ENCODE peak calls at places on chromosomes 2 and 18, in eight cellular contexts. X, Q, V, M, Y, N, E and C are unnamed samples.

GRCh38 chr2:226963528-226963927 is 127.7 kb downstream of the RHBDD1 start:
- DNase-seq in Q (no peak), E (no peak), N (peak; percentile 36), X (no peak), V (peak; percentile 78), M (no peak), Y (no peak), C (peak; percentile 75)

GRCh38 chr18:9673296-9674251 is 34.5 kb upstream of the RAB31 start:
- DNase-seq in M (peak; percentile 73), N (peak; percentile 93), V (peak; percentile 85), Y (no peak), Q (peak; percentile 61), E (peak; percentile 57), X (peak; percentile 69), C (peak; percentile 98)

GRCh38 chr18:36354989-36355388 is 57.5 kb downstream of the FHOD3 start:
- DNase-seq in Y (no peak), E (no peak), N (peak; percentile 59), X (no peak), V (peak; percentile 95), Q (no peak), M (no peak), C (peak; percentile 58)

GRCh38 chr18:55275042-55275897 is 312.7 kb downstream of the TCF4 start:
- DNase-seq in N (peak; percentile 86), Y (no peak), X (no peak), Q (no peak), M (peak; percentile 19), E (no peak), V (peak; percentile 91), C (peak; percentile 23)

GRCh38 chr18:45019469-45019868 is 338.8 kb downstream of the SETBP1 start:
- DNase-seq in E (no peak), X (no peak), Y (no peak), V (no peak), M (no peak), N (no peak), Q (no peak), C (peak; percentile 83)

GRCh38 chr18:41146301-41146700 is 808.7 kb upstream of the PIK3C3 start:
- DNase-seq in M (no peak), Q (no peak), N (no peak), V (no peak), Y (no peak), E (no peak), X (no peak), C (no peak)

GRCh38 chr2:37837576-37838335 is 87.3 kb upstream of the RMDN2 start:
- DNase-seq in N (no peak), E (peak; percentile 77), M (no peak), X (peak; percentile 63), Y (no peak), V (no peak), Q (no peak), C (no peak)

GRCh38 chr2:159722580-159722979 is 10.3 kb downstream of the MARCHF7 start:
- DNase-seq in M (no peak), X (no peak), V (no peak), N (no peak), Q (no peak), Y (no peak), E (no peak), C (no peak)

GRCh38 chr2:219522111-219523030 is 8.1 kb downstream of the ASIC4 start:
- DNase-seq in Q (no peak), M (no peak), V (peak; percentile 94), N (peak; percentile 33), E (peak; percentile 90), Y (no peak), X (peak; percentile 93), C (peak; percentile 81)

GRCh38 chr2:156541706-156542105 is 105.5 kb downstream of the GPD2 start:
- DNase-seq in Q (no peak), V (no peak), N (no peak), Y (no peak), E (no peak), X (no peak), M (no peak), C (no peak)

GRCh38 chr2:121359937-121360565 is 75.0 kb upstream of the TFCP2L1 start:
- DNase-seq in E (no peak), N (no peak), X (no peak), M (no peak), Y (no peak), Q (no peak), V (no peak), C (no peak)

GRCh38 chr2:52260904-52261303 is 1229.0 kb upstream of the NRXN1 start:
- DNase-seq in E (peak; percentile 8), V (no peak), M (no peak), Q (no peak), N (peak; percentile 70), Y (no peak), X (no peak), C (no peak)

GRCh38 chr2:128308284-128308731 is 10.4 kb downstream of the HS6ST1 start:
- DNase-seq in Y (no peak), X (peak; percentile 41), Q (no peak), E (no peak), N (no peak), V (no peak), M (no peak), C (no peak)

GRCh38 chr2:176812376-176812775 is 400.2 kb upstream of the HNRNPA3 start:
- DNase-seq in M (no peak), E (no peak), X (no peak), N (no peak), Q (no peak), Y (no peak), V (no peak), C (no peak)

GRCh38 chr2:11983870-11984269 is 237.4 kb downstream of the LPIN1 start:
- DNase-seq in N (no peak), V (no peak), Q (no peak), X (no peak), Y (no peak), M (no peak), E (peak; percentile 57), C (no peak)

GRCh38 chr18:13268035-13268700 is 49.6 kb downstream of the LDLRAD4 start:
- DNase-seq in M (no peak), N (no peak), X (peak; percentile 89), Y (no peak), E (peak; percentile 72), Q (no peak), V (peak; percentile 45), C (no peak)

GRCh38 chr18:12245793-12246135 is 8.4 kb upstream of the CIDEA start:
- DNase-seq in Q (no peak), E (no peak), Y (no peak), M (no peak), X (no peak), V (no peak), N (no peak), C (no peak)

GRCh38 chr2:97693476-97693875 is 19.9 kb upstream of the ZAP70 start:
- DNase-seq in M (no peak), E (no peak), Q (no peak), N (peak; percentile 25), V (peak; percentile 16), Y (no peak), X (no peak), C (peak; percentile 14)

GRCh38 chr2:20593072-20594034 is 57.5 kb downstream of the HS1BP3 start:
- DNase-seq in V (peak; percentile 90), M (no peak), X (peak; percentile 36), Y (no peak), Q (no peak), E (peak; percentile 83), N (peak; percentile 92), C (peak; percentile 96)

GRCh38 chr2:74740395-74741075 is 86.5 kb downstream of the SEMA4F start:
- DNase-seq in X (peak; percentile 64), Y (peak; percentile 67), V (peak; percentile 99), Q (peak; percentile 85), E (peak; percentile 51), N (peak; percentile 98), M (no peak), C (peak; percentile 100)

GRCh38 chr18:37640504-37640903 is 74.9 kb upstream of the CELF4 start:
- DNase-seq in E (no peak), Y (no peak), N (no peak), X (peak; percentile 68), M (no peak), Q (no peak), V (no peak), C (no peak)

GRCh38 chr18:58813821-58814220 is 50.9 kb upstream of the ZNF532 start:
- DNase-seq in V (no peak), M (no peak), E (no peak), Q (no peak), Y (no peak), X (no peak), N (no peak), C (no peak)

GRCh38 chr18:43271593-43272432 is 5.5 kb downstream of the SYT4 start:
- DNase-seq in X (peak; percentile 56), Y (no peak), Q (peak; percentile 23), V (peak; percentile 61), M (peak; percentile 48), E (peak; percentile 50), N (peak; percentile 61), C (peak; percentile 63)

GRCh38 chr18:23415530-23415929 is 37.6 kb upstream of the RIOK3 start:
- DNase-seq in V (no peak), Y (no peak), M (no peak), X (no peak), Q (no peak), E (no peak), N (no peak), C (no peak)

GRCh38 chr2:8650256-8650655 is 31.6 kb upstream of the ID2 start:
- DNase-seq in Q (no peak), Y (no peak), M (no peak), X (no peak), N (no peak), V (no peak), E (no peak), C (no peak)

GRCh38 chr2:162073776-162074578 is at the start of gene DPP4:
- DNase-seq in M (peak; percentile 46), V (peak; percentile 84), E (peak; percentile 84), Y (no peak), N (no peak), Q (peak; percentile 76), X (peak; percentile 83), C (peak; percentile 42)

GRCh38 chr2:101823347-101823791 is 125.9 kb downstream of the MAP4K4 start:
- DNase-seq in E (peak; percentile 76), X (peak; percentile 88), Y (no peak), N (peak; percentile 89), M (peak; percentile 49), Q (peak; percentile 74), V (peak; percentile 79), C (peak; percentile 84)

GRCh38 chr2:43130548-43130875 is 95.9 kb downstream of the ZFP36L2 start:
- DNase-seq in E (no peak), N (no peak), M (no peak), Q (no peak), V (no peak), Y (no peak), X (peak; percentile 40), C (no peak)

GRCh38 chr2:218517434-218518206 is 50.5 kb downstream of the USP37 start:
- DNase-seq in V (peak; percentile 68), E (no peak), Y (no peak), N (no peak), Q (no peak), M (no peak), X (no peak), C (no peak)

GRCh38 chr2:198127627-198128026 is 323.2 kb downstream of the PLCL1 start:
- DNase-seq in M (peak; percentile 68), X (peak; percentile 68), E (peak; percentile 77), Y (no peak), Q (peak; percentile 24), V (peak; percentile 84), N (peak; percentile 76), C (peak; percentile 74)

GRCh38 chr2:226475650-226476049 is 324.0 kb downstream of the IRS1 start:
- DNase-seq in Q (no peak), V (peak; percentile 77), N (peak; percentile 55), Y (no peak), M (no peak), E (no peak), X (no peak), C (peak; percentile 73)

GRCh38 chr18:51107594-51108305 is 77.7 kb downstream of the SMAD4 start:
- DNase-seq in N (no peak), V (peak; percentile 22), Y (no peak), Q (no peak), M (no peak), X (peak; percentile 28), E (no peak), C (peak; percentile 54)

GRCh38 chr18:49656098-49656591 is 94.3 kb downstream of the LIPG start:
- DNase-seq in Q (no peak), M (no peak), Y (no peak), X (peak; percentile 64), N (peak; percentile 75), V (peak; percentile 23), E (peak; percentile 36), C (peak; percentile 94)

GRCh38 chr18:46676162-46676830 is 19.3 kb upstream of the LOXHD1 start:
- DNase-seq in N (peak; percentile 71), Q (no peak), M (peak; percentile 17), E (peak; percentile 93), X (no peak), Y (no peak), V (peak; percentile 52), C (peak; percentile 21)